ENCODE peak calls at places on chromosomes 1 and 21, in seven cellular contexts. N is HFF-Myc; E is CD8-positive, alpha-beta T cell; K is cardiac muscle cell; D is SK-N-SH; X is heart left ventricle; G is H9. V is an unnamed sample.

GRCh38 chr1:65429806-65430205 is 9.3 kb downstream of the LEPR start:
- DNase-seq in G (no peak), N (no peak), E (no peak), D (no peak), K (peak; percentile 91), X (no peak), V (peak; percentile 77)

GRCh38 chr1:161226320-161226711 is 456 bp downstream of the TOMM40L start:
- DNase-seq in N (no peak), G (no peak), E (no peak), X (no peak), D (no peak), K (no peak), V (no peak)

GRCh38 chr1:168726311-168726710 is 2.7 kb downstream of the DPT start:
- DNase-seq in X (no peak), N (no peak), G (no peak), E (no peak), K (no peak), D (no peak), V (no peak)

GRCh38 chr1:15352122-15352957 is 57.3 kb upstream of the EFHD2 start:
- DNase-seq in X (no peak), D (no peak), G (no peak), N (peak; percentile 76), E (peak; percentile 22), K (peak; percentile 62), V (peak; percentile 87)

GRCh38 chr1:117093870-117094621 is 27.5 kb downstream of the TRIM45 start:
- DNase-seq in G (peak; percentile 35), N (peak; percentile 84), X (no peak), E (no peak), K (peak; percentile 68), D (peak; percentile 23), V (peak; percentile 66)

GRCh38 chr1:25675729-25676476 is 59.3 kb downstream of the MAN1C1 start:
- DNase-seq in D (no peak), X (no peak), N (no peak), E (peak; percentile 68), G (no peak), K (no peak), V (peak; percentile 3)

GRCh38 chr1:17370618-17371017 is 1.4 kb upstream of the PADI6 start:
- DNase-seq in G (no peak), E (no peak), D (no peak), N (no peak), K (no peak), X (no peak), V (peak; percentile 32)

GRCh38 chr1:102840741-102841140 is 267.6 kb downstream of the COL11A1 start:
- DNase-seq in E (no peak), N (no peak), G (no peak), X (no peak), D (no peak), K (no peak), V (no peak)

GRCh38 chr1:66493731-66494130 is 40.2 kb upstream of the SGIP1 start:
- DNase-seq in N (peak; percentile 30), D (no peak), E (no peak), K (no peak), X (no peak), G (no peak), V (no peak)

GRCh38 chr1:119808972-119809550 is 2.2 kb downstream of the REG4 start:
- DNase-seq in E (peak; percentile 69), N (peak; percentile 52), K (peak; percentile 82), X (peak; percentile 74), D (peak; percentile 74), G (peak; percentile 75), V (peak; percentile 54)

GRCh38 chr21:26032263-26032662 is 138.3 kb downstream of the APP start:
- DNase-seq in K (no peak), N (no peak), G (no peak), E (no peak), D (no peak), X (no peak), V (no peak)

GRCh38 chr1:4636644-4637380 is 17.6 kb upstream of the AJAP1 start:
- DNase-seq in K (no peak), D (no peak), X (no peak), G (no peak), E (no peak), N (no peak), V (no peak)

GRCh38 chr1:178869114-178869697 is 1.7 kb downstream of the ANGPTL1 start:
- DNase-seq in D (no peak), X (no peak), G (no peak), E (no peak), N (no peak), K (peak; percentile 81), V (no peak)

GRCh38 chr1:95353185-95353584 is 119.2 kb downstream of the RWDD3 start:
- DNase-seq in K (no peak), X (no peak), E (no peak), N (no peak), G (no peak), D (no peak), V (no peak)

GRCh38 chr1:177973585-177973984 is 3.7 kb upstream of the SEC16B start:
- DNase-seq in E (no peak), N (no peak), G (no peak), D (no peak), X (no peak), K (no peak), V (no peak)

GRCh38 chr1:40650075-40650474 is 15.4 kb downstream of the RIMS3 start:
- DNase-seq in N (no peak), E (no peak), G (peak; percentile 78), K (peak; percentile 18), X (no peak), D (peak; percentile 56), V (no peak)

GRCh38 chr1:229280921-229281320 is 10.0 kb downstream of the RAB4A start:
- DNase-seq in E (no peak), N (no peak), X (no peak), D (no peak), G (no peak), K (no peak), V (no peak)

GRCh38 chr1:19737413-19737812 is 62.3 kb downstream of the TMCO4 start:
- DNase-seq in D (no peak), E (no peak), X (no peak), G (no peak), N (no peak), K (no peak), V (peak; percentile 40)

GRCh38 chr1:235835226-235835625 is 31.5 kb downstream of the LYST start:
- DNase-seq in D (no peak), X (no peak), G (no peak), K (peak; percentile 72), E (no peak), N (no peak), V (no peak)

GRCh38 chr1:53281180-53281579 is 42.9 kb upstream of the MAGOH start:
- DNase-seq in X (no peak), D (no peak), E (no peak), K (no peak), G (no peak), N (no peak), V (no peak)

GRCh38 chr21:29056005-29056404 is 17.4 kb downstream of the CCT8 start:
- DNase-seq in E (no peak), G (no peak), N (no peak), X (no peak), K (no peak), D (no peak), V (no peak)

GRCh38 chr1:162562452-162562828 is 918 bp downstream of the UAP1 start:
- DNase-seq in D (no peak), N (no peak), K (peak; percentile 72), E (no peak), G (no peak), X (no peak), V (peak; percentile 64)

GRCh38 chr1:150161747-150162581 is 12.2 kb downstream of the PLEKHO1 start:
- DNase-seq in N (no peak), E (no peak), D (no peak), X (no peak), G (no peak), K (peak; percentile 48), V (peak; percentile 11)

GRCh38 chr1:196717868-196718267 is 56.8 kb upstream of the CFHR3 start:
- DNase-seq in G (no peak), D (no peak), N (no peak), X (no peak), K (no peak), E (no peak), V (no peak)

GRCh38 chr1:196723325-196724185 is 51.1 kb upstream of the CFHR3 start:
- DNase-seq in N (no peak), D (peak; percentile 12), E (peak; percentile 30), X (peak; percentile 53), G (peak; percentile 88), K (peak; percentile 40), V (peak; percentile 57)
- TF ChIP-seq CTCF in N (peak; percentile 35), D (peak; percentile 65), E (peak; percentile 34), X (peak; percentile 31), G (peak; percentile 78), K (peak; percentile 53), V (peak; percentile 77)

GRCh38 chr1:226870323-226871046 is at the start of gene PSEN2:
- DNase-seq in D (peak; percentile 92), G (peak; percentile 60), K (peak; percentile 63), N (no peak), X (peak; percentile 89), E (peak; percentile 58), V (peak; percentile 49)
- TF ChIP-seq CTCF in D (no peak), G (peak; percentile 23), K (peak; percentile 19), N (peak; percentile 4), X (peak; percentile 15), E (no peak), V (peak; percentile 25)

DNA sequence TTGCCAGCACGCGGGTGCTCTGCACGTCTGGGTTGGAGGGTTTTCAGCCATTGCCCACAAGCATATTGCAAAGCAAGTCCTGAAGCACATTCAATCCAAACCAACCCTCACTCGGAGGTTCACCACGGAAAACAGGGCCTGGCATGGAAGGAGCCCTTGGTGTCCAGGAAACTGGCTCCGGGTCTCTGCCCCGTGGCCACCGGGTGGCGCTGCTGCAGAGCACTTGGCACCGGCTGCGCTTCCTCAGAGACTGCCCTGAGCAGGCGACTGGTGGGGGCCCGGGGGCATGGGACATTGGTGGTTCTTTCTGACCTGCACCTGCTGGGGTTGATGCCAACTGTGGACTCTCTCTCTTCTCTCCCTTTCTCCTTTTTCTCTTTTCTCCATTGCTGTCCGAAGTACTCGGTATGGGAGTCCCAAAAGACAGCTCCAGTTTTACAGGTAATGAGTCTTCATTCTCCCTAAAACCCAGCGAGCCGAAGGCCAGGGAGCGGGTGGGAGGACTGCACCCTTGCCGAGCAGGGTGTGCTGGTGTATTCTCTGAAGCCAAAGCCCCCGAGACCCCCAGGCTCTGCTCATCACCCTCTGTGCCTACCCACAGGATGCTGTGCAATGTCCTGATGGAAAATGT is 4.1 kb upstream of the KCNAB2 start:
- DNase-seq in E (peak; percentile 34), K (peak; percentile 20), X (no peak), N (no peak), G (peak; percentile 76), D (peak; percentile 83), V (peak; percentile 19)
- TF ChIP-seq CTCF in E (peak; percentile 53), K (peak; percentile 66), X (peak; percentile 51), N (peak; percentile 77), G (peak; percentile 94), D (peak; percentile 55), V (peak; percentile 53)

DNA sequence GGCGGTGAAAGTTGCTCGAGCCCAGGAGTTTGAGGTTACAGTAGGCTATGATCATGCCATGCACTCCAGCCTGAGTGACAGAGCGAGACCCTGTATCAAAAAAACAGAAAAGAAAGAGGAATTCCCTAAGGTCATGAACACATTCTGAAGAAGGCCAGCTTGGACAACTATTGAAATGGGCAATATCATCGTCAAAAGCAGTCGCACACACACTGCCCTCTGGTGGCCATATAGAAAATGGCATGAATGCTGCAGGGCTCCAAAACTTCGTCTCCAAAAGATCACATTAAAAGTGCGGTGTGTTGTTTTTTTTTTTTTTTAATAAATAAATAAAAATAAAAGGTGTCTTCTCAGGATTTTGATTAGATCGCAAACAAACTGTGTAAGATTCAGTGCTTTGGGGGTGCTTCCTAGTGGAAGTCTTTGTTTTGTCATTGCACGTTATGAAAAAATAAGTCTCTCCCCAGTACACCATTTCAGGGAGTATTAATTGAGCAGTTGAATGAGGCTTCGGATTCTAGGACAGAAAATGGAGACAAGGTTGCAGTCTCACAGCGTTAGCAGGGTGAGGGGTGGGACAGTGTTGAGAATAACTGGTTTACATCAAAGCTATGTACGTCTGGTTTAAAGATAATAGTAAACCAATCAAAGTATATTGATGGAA is 87.5 kb upstream of the FMN2 start:
- DNase-seq in X (no peak), E (no peak), N (peak; percentile 16), K (peak; percentile 3), D (peak; percentile 56), G (no peak), V (no peak)
- TF ChIP-seq CTCF in X (peak; percentile 65), E (peak; percentile 89), N (peak; percentile 92), K (peak; percentile 66), D (peak; percentile 86), G (peak; percentile 87), V (peak; percentile 67)